ENCODE peak calls at places on chromosomes 5 and 9, in seven cellular contexts. R is stimulated activated CD4-positive, alpha-beta T cell treated with anti-CD3 and anti-CD28 coated beads, Interleukin-15, amount 100 ng/mL, for 1 hour; V is HT1080; E is iPS DF 19.7; S is body of pancreas; C is caudate nucleus; M is amniotic epithelial cell. G is an unnamed sample.

GRCh38 chr9:7811679-7812078 is 12.1 kb upstream of the DMAC1 start:
- DNase-seq in V (no peak), M (no peak), R (no peak), E (no peak), C (no peak), S (no peak), G (no peak)

GRCh38 chr9:129981180-129981907 is 61.6 kb downstream of the FNBP1 start:
- DNase-seq in E (no peak), M (no peak), C (peak), V (no peak), S (no peak), R (no peak), G (no peak)

GRCh38 chr9:125659954-125660353 is 47.1 kb downstream of the MAPKAP1 start:
- DNase-seq in E (no peak), C (no peak), M (peak), R (no peak), S (no peak), V (peak), G (no peak)

GRCh38 chr5:55575815-55576583 is 41.2 kb upstream of the PLPP1 start:
- DNase-seq in C (no peak), S (no peak), V (no peak), E (no peak), M (peak), R (no peak), G (no peak)

GRCh38 chr9:4062966-4063365 is 236.9 kb downstream of the GLIS3 start:
- DNase-seq in E (no peak), R (no peak), C (no peak), V (no peak), S (no peak), M (peak), G (no peak)

GRCh38 chr9:135592625-135593024 is 31.1 kb downstream of the PAEP start:
- DNase-seq in M (no peak), S (no peak), V (no peak), C (no peak), R (no peak), E (no peak), G (no peak)

GRCh38 chr9:93305497-93306020 is 121.6 kb downstream of the WNK2 start:
- DNase-seq in V (no peak), S (peak), R (no peak), M (no peak), C (no peak), E (no peak), G (no peak)

GRCh38 chr5:5615569-5615968 is 193.1 kb downstream of the ICE1 start:
- DNase-seq in M (no peak), C (no peak), E (no peak), S (no peak), V (no peak), R (no peak), G (no peak)

GRCh38 chr9:95193067-95193466 is 124.4 kb downstream of the FANCC start:
- DNase-seq in M (no peak), R (no peak), C (no peak), V (no peak), E (peak), S (no peak), G (no peak)

GRCh38 chr5:116652196-116652729 is 77.6 kb upstream of the SEMA6A start:
- DNase-seq in R (no peak), E (peak), C (peak), V (peak), S (peak), M (peak), G (no peak)

GRCh38 chr9:26165426-26165825 is 487.2 kb upstream of the TUSC1 start:
- DNase-seq in R (no peak), S (no peak), V (no peak), M (no peak), C (no peak), E (no peak), G (no peak)

GRCh38 chr5:163815240-163815791 is 309.9 kb downstream of the MAT2B start:
- DNase-seq in C (no peak), S (no peak), R (no peak), V (no peak), M (peak), E (no peak), G (no peak)

GRCh38 chr5:35656721-35657120 is 39.1 kb downstream of the SPEF2 start:
- DNase-seq in E (no peak), C (no peak), V (no peak), M (peak), R (no peak), S (no peak), G (no peak)

GRCh38 chr9:100379862-100380261 is 27.1 kb upstream of the TEX10 start:
- DNase-seq in R (no peak), S (no peak), E (no peak), M (peak), V (peak), C (no peak), G (no peak)

GRCh38 chr5:176639981-176640380 is 7.3 kb upstream of the TSPAN17 start:
- DNase-seq in M (no peak), C (peak), V (peak), E (no peak), S (peak), R (no peak), G (peak)

G was measured in thyroid gland.